ENCODE peak calls at places on chromosomes 11 and 22, in eight cellular contexts. W is cardiac fibroblast; A is psoas muscle; B is mammary epithelial cell; H is CD8-positive, alpha-beta T cell; F is GM12864; L is lower lobe of right lung; S is tibial artery. E is an unnamed sample.
A peak's percentile ranks its signal among the peaks of the same experiment; 100 is the strongest.

GRCh38 chr11:57639321-57640067 is 10.2 kb downstream of the YPEL4 start:
- DNase-seq in W (peak; percentile 84), A (no peak), B (no peak), H (no peak), F (no peak), L (no peak), S (no peak), E (no peak)

GRCh38 chr22:37784829-37785495 is 22.8 kb upstream of the GCAT start:
- DNase-seq in W (no peak), A (no peak), B (peak; percentile 60), H (no peak), F (no peak), L (peak; percentile 68), S (no peak), E (no peak)

GRCh38 chr22:25853902-25854301 is 111.9 kb downstream of the MYO18B start:
- DNase-seq in W (no peak), A (no peak), B (no peak), H (no peak), F (no peak), L (no peak), S (no peak), E (no peak)

GRCh38 chr11:69630009-69630870 is 10.7 kb upstream of the CCND1 start:
- DNase-seq in W (no peak), A (no peak), B (no peak), H (no peak), F (no peak), L (no peak), S (no peak), E (no peak)

GRCh38 chr22:27795053-27795452 is 6.5 kb downstream of the MN1 start:
- DNase-seq in W (no peak), A (no peak), B (no peak), H (no peak), F (no peak), L (no peak), S (no peak), E (no peak)

GRCh38 chr11:45736424-45736823 is 68.5 kb upstream of the SLC35C1 start:
- DNase-seq in W (peak; percentile 49), A (peak; percentile 87), B (peak; percentile 95), H (no peak), F (no peak), L (no peak), S (no peak), E (no peak)

GRCh38 chr22:48456449-48456848 is 1371.2 kb downstream of the BRD1 start:
- DNase-seq in W (no peak), A (peak; percentile 29), B (no peak), H (no peak), F (no peak), L (peak; percentile 3), S (peak; percentile 2), E (no peak)

GRCh38 chr11:37817727-37818270 is 1219.8 kb upstream of the RAG2 start:
- DNase-seq in W (peak; percentile 18), A (no peak), B (no peak), H (no peak), F (no peak), L (no peak), S (no peak), E (no peak)

GRCh38 chr22:31544481-31545480 is 48.4 kb downstream of the SFI1 start:
- DNase-seq in W (no peak), A (no peak), B (no peak), H (no peak), F (no peak), L (no peak), S (no peak), E (no peak)

GRCh38 chr11:117960406-117960805 is 25.8 kb upstream of the IL10RA start:
- DNase-seq in W (no peak), A (no peak), B (no peak), H (no peak), F (no peak), L (no peak), S (no peak), E (no peak)

GRCh38 chr22:35576671-35577070 is 36.0 kb downstream of the RASD2 start:
- DNase-seq in W (no peak), A (no peak), B (no peak), H (no peak), F (no peak), L (no peak), S (no peak), E (no peak)

GRCh38 chr22:35577799-35578659 is 37.4 kb downstream of the RASD2 start:
- DNase-seq in W (no peak), A (no peak), B (no peak), H (no peak), F (no peak), L (no peak), S (no peak), E (no peak)

GRCh38 chr22:35572552-35572951 is 31.9 kb downstream of the RASD2 start:
- DNase-seq in W (no peak), A (no peak), B (no peak), H (no peak), F (no peak), L (no peak), S (no peak), E (no peak)

GRCh38 chr22:35578836-35579575 is 38.1 kb downstream of the MB start:
- DNase-seq in W (no peak), A (no peak), B (no peak), H (no peak), F (no peak), L (no peak), S (no peak), E (no peak)

DNA sequence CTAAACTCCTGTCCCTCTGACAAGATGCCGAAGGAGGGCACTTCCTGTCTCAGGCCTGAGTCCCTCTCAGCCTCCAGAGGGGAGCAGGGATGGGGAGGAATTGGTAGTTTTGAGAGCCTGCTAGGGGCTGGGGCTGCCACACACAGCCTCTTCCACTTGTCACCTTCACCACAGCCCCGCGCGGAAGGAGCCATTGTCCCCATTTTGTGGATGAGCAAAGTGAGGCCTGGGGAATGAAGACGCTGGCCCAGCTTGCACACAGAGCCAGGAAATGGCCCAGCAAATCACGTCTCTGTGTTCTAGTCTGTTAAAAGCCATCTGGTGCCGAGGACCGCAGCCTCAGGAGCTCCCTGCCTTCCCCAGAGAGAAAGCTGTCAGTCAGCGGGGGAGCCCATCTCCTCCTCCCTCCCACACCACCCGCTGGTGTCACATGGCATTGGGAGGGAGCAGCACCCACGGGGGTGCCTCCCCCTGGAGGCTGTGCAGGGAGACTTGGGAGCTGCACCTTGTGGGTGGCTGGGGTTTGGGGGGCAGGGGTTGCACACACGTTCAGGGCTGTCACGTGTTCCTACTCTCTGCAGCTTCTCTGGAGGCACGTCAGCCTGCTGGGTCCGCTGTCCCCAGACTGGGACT is 34.6 kb downstream of the RASD2 start:
- DNase-seq in W (no peak), A (no peak), B (no peak), H (no peak), F (no peak), L (no peak), S (no peak), E (no peak)
- TF ChIP-seq CTCF in W (no peak), A (no peak), B (no peak), H (no peak), F (no peak), L (no peak), S (no peak), E (no peak)

DNA sequence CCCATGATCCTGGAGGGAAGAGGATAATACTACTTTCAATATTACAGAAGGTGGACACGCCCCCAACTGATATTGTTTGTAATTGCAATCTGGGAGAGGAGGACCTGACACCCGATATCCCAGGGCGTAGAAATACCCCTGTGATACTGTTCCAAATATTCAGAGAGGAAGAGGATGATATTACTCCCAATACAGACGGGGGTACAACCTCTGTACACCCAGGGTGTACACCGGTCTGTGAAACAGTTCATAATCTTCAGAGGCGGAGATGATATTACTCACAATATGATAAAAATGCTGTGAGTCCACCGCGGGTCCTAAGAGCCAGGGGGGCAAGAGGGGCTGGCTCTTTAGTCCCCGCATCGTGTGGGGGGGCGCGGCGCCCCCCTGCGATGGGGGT is 57.2 kb upstream of the ALDH3B2 start:
- DNase-seq in W (no peak), A (no peak), B (no peak), H (no peak), F (no peak), L (no peak), S (no peak), E (no peak)
- H3K4me3 ChIP-seq in W (no peak overlapping the region), A (no peak overlapping the region), B (no peak overlapping the region), H (peak overlapping the region; percentile 41), F (no peak overlapping the region), L (no peak overlapping the region), S (no peak overlapping the region), E (no peak overlapping the region)

DNA sequence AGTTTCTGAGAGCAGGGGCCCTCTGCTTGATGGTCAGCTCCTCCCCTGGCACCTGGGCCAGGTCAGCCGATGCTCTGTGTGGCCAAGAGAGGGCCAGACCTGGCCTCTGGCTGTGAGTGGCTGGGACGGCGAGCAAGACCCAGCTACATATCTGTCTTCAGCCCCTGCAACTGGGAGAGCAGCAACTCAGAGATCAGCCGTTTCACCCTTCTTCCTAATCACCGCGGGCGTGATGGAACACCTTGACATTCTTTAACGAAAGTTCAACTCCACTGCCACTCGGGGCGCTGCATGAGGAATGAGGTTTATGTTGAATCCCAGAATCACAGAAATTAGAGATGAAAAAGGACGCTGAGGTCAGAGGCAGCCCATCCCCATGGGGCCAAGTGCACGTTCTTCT is 195.9 kb downstream of the TRIM29 start:
- DNase-seq in W (no peak), A (no peak), B (no peak), H (no peak), F (no peak), L (no peak), S (no peak), E (no peak)
- TF ChIP-seq CTCF in W (no peak), A (no peak), B (no peak), H (no peak), F (peak; percentile 9), L (no peak), S (no peak), E (no peak)

GRCh38 chr22:47444746-47445065 is 682.3 kb downstream of the TBC1D22A start:
- DNase-seq in W (no peak), A (no peak), B (no peak), H (no peak), F (no peak), L (no peak), S (no peak), E (no peak)

GRCh38 chr22:47445212-47445611 is 682.8 kb downstream of the TBC1D22A start:
- DNase-seq in W (no peak), A (no peak), B (no peak), H (no peak), F (no peak), L (no peak), S (no peak), E (no peak)

GRCh38 chr22:47446331-47446730 is 683.9 kb downstream of the TBC1D22A start:
- DNase-seq in W (no peak), A (no peak), B (no peak), H (no peak), F (no peak), L (no peak), S (no peak), E (no peak)

GRCh38 chr22:47446821-47447810 is 684.7 kb downstream of the TBC1D22A start:
- DNase-seq in W (no peak), A (no peak), B (no peak), H (no peak), F (no peak), L (no peak), S (no peak), E (no peak)

DNA sequence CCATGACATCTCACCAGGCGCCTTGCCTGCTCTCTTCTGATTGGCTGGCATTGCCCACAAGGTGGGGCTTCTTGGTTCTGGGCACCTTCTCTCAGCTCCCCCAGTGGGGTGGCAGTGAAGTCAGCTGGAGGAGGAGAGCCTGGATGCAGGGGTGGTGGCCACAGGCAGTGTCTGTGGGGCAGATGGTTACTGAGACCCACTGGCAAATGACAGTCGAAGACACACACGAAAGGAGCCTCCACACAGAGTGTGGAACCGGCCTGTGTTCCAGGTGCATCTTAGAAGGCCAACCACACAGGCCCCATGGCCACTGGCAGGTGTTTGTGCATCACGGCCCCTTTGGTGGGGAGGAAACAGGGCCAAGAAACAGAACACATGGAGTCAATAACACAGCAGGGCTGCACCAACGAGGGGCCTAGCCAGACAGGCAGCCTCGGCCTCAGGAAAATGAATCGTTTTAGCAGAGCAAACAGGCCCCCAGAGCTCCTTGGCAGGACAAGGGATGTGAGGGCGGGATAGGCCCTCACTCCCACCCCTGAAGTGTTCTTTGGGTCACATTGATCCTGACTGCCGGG is 683.4 kb downstream of the TBC1D22A start:
- DNase-seq in W (no peak), A (no peak), B (no peak), H (no peak), F (no peak), L (no peak), S (no peak), E (no peak)
- H3K4me3 ChIP-seq in W (no peak overlapping the region), A (no peak overlapping the region), B (no peak overlapping the region), H (no peak overlapping the region), F (no peak overlapping the region), L (no peak overlapping the region), S (no peak overlapping the region), E (no peak overlapping the region)